ENCODE peak calls at places on chromosomes 2 and 18, in six cellular contexts. F is endodermal cell, P is DND-41, O is RWPE2, D is left lung, U is PC-3. X is an unnamed sample.

GRCh38 chr2:70103531-70104061 is 16.3 kb downstream of the PCBP1 start:
- DNase-seq in F (no peak), P (no peak), O (no peak), D (no peak), U (no peak), X (no peak)

GRCh38 chr18:7023581-7023980 is 94.0 kb downstream of the LAMA1 start:
- DNase-seq in F (no peak), P (no peak), O (no peak), D (no peak), U (no peak), X (no peak)

GRCh38 chr18:46477425-46478011 is 179.5 kb downstream of the LOXHD1 start:
- DNase-seq in F (peak; percentile 35), P (no peak), O (no peak), D (no peak), U (no peak), X (no peak)

GRCh38 chr18:45413180-45413836 is 202.0 kb upstream of the SLC14A2 start:
- DNase-seq in F (no peak), P (no peak), O (no peak), D (no peak), U (no peak), X (no peak)

GRCh38 chr2:151070253-151070652 is 191.4 kb downstream of the RBM43 start:
- DNase-seq in F (no peak), P (no peak), O (no peak), D (no peak), U (no peak), X (no peak)

GRCh38 chr2:172698041-172698863 is 37.4 kb upstream of the RAPGEF4 start:
- DNase-seq in F (no peak), P (no peak), O (no peak), D (no peak), U (peak; percentile 92), X (no peak)

GRCh38 chr2:177799531-177799930 is 273.0 kb downstream of the PDE11A start:
- DNase-seq in F (peak; percentile 65), P (peak; percentile 28), O (no peak), D (no peak), U (peak; percentile 48), X (no peak)

GRCh38 chr18:61502472-61502871 is 169.2 kb downstream of the CDH20 start:
- DNase-seq in F (peak; percentile 81), P (peak; percentile 40), O (no peak), D (no peak), U (peak; percentile 68), X (no peak)

GRCh38 chr2:144334551-144334950 is 185.4 kb downstream of the ZEB2 start:
- DNase-seq in F (no peak), P (no peak), O (no peak), D (no peak), U (no peak), X (no peak)

GRCh38 chr2:46002507-46002883 is 294.7 kb upstream of the EPAS1 start:
- DNase-seq in F (no peak), P (no peak), O (no peak), D (peak; percentile 49), U (peak; percentile 26), X (no peak)

GRCh38 chr2:155382781-155383180 is 684.3 kb downstream of the KCNJ3 start:
- DNase-seq in F (no peak), P (no peak), O (no peak), D (no peak), U (no peak), X (no peak)

GRCh38 chr2:224957540-224958465 is 84.5 kb downstream of the DOCK10 start:
- DNase-seq in F (no peak), P (no peak), O (no peak), D (no peak), U (no peak), X (no peak)

GRCh38 chr2:163155279-163155883 is 316.8 kb upstream of the KCNH7 start:
- DNase-seq in F (no peak), P (no peak), O (no peak), D (no peak), U (peak; percentile 67), X (no peak)

GRCh38 chr2:124112255-124112654 is 87.2 kb downstream of the CNTNAP5 start:
- DNase-seq in F (no peak), P (no peak), O (no peak), D (no peak), U (no peak), X (no peak)

GRCh38 chr2:233422050-233422639 is 67.9 kb downstream of the DGKD start:
- DNase-seq in F (no peak), P (peak; percentile 56), O (no peak), D (peak; percentile 90), U (peak; percentile 93), X (no peak)

GRCh38 chr2:120465012-120465700 is 119.2 kb downstream of the INHBB start:
- DNase-seq in F (no peak), P (no peak), O (no peak), D (no peak), U (no peak), X (no peak)

GRCh38 chr2:26768759-26769500 is 4.8 kb downstream of the SLC35F6 start:
- DNase-seq in F (no peak), P (no peak), O (no peak), D (peak; percentile 90), U (no peak), X (peak; percentile 97)

GRCh38 chr2:95334916-95335641 is 37.9 kb downstream of the KCNIP3 start:
- DNase-seq in F (no peak), P (no peak), O (no peak), D (no peak), U (no peak), X (no peak)

GRCh38 chr2:119371111-119371510 is 4.3 kb downstream of the DBI start:
- DNase-seq in F (peak; percentile 5), P (no peak), O (no peak), D (no peak), U (no peak), X (no peak)

GRCh38 chr18:70220628-70221027 is 15.1 kb upstream of the RTTN start:
- DNase-seq in F (no peak), P (no peak), O (no peak), D (no peak), U (no peak), X (no peak)

GRCh38 chr2:72115361-72116080 is 32.1 kb downstream of the CYP26B1 start:
- DNase-seq in F (peak; percentile 77), P (no peak), O (peak; percentile 97), D (no peak), U (peak; percentile 99), X (no peak)

GRCh38 chr18:77207540-77207939 is 42.1 kb upstream of the GALR1 start:
- DNase-seq in F (peak; percentile 73), P (peak; percentile 58), O (no peak), D (peak; percentile 49), U (peak; percentile 47), X (no peak)

GRCh38 chr18:71115261-71115660 is 826.4 kb downstream of the SOCS6 start:
- DNase-seq in F (no peak), P (no peak), O (no peak), D (no peak), U (peak; percentile 3), X (no peak)

GRCh38 chr2:159903404-159904126 is 105.6 kb upstream of the CD302 start:
- DNase-seq in F (no peak), P (peak; percentile 52), O (no peak), D (peak; percentile 46), U (no peak), X (peak; percentile 48)
- TF ChIP-seq CTCF in F (no peak), P (no peak), O (no peak), D (no peak), U (no peak), X (no peak)

GRCh38 chr2:239283961-239284801 is 116.6 kb downstream of the HDAC4 start:
- DNase-seq in F (peak; percentile 72), P (no peak), O (peak; percentile 59), D (peak; percentile 28), U (no peak), X (peak; percentile 43)
- TF ChIP-seq CTCF in F (peak; percentile 53), P (no peak), O (no peak), D (no peak), U (no peak), X (no peak)

DNA sequence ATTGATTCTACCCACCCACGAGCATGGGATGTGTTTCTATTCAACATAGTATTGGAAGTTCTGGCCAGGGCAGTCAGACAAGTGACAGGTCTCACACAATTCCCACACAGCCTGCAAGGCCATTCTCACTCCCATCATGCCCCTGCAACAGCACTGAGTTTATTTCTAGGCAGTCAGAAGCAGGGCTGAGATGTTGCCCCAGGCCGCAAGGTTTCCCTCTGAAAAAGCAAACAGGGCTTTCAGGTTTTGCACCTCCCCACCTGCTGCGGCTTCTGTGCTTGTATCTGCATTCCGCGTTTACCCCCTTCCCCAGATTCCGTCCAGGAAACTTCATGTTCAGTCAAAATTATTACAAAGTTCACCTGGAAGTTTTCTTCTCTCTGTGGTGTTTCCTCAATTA is 9.4 kb upstream of the TACR1 start:
- DNase-seq in F (no peak), P (no peak), O (no peak), D (no peak), U (peak; percentile 14), X (no peak)
- TF ChIP-seq CTCF in F (no peak), P (no peak), O (no peak), D (no peak), U (no peak), X (no peak)

GRCh38 chr2:25131253-25131566 is 37.2 kb downstream of the POMC start:
- DNase-seq in F (no peak), P (no peak), O (no peak), D (no peak), U (no peak), X (no peak)

GRCh38 chr2:25132296-25132630 is 36.1 kb downstream of the POMC start:
- DNase-seq in F (peak; percentile 77), P (no peak), O (no peak), D (no peak), U (no peak), X (no peak)

GRCh38 chr2:25131567-25132295 is 36.6 kb downstream of the POMC start:
- DNase-seq in F (peak; percentile 78), P (no peak), O (no peak), D (no peak), U (no peak), X (no peak)

GRCh38 chr2:25127631-25128030 is 40.7 kb downstream of the POMC start:
- DNase-seq in F (no peak), P (no peak), O (no peak), D (no peak), U (no peak), X (no peak)

DNA sequence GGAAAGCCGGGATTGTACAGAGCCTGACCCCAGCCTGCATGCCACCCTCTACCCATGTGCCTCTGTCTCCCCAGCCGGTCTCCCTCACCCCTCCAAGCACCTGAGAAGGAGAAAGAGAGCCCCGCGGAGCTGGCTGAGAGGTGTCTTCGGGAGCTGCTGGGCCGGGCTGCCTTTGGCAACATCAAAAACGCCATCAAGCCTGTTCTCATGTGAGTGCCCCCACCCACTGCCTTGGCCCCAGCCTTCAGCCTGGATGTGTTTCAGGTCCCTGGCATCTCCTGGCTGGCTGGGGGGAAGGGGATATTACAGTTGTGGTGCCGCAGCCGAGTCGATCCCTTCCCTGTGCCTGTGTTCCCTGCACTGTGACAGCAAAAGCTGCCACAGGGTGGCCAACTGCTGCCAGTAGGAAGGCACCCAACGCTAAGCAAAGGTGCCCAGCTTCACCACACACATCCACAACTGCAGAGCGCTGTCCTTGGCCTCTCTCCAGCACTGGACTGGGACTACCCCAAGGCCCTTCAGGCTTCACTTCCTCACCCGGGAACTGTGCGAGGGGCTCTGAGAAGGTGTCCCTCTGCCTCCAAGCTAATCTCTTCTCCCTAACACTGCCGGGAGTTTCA is 38.4 kb downstream of the POMC start:
- DNase-seq in F (no peak), P (no peak), O (no peak), D (no peak), U (no peak), X (no peak)
- TF ChIP-seq CTCF in F (peak; percentile 41), P (peak; percentile 16), O (no peak), D (no peak), U (no peak), X (no peak)

GRCh38 chr2:101808006-101808562 is 110.6 kb downstream of the MAP4K4 start:
- DNase-seq in F (peak; percentile 71), P (no peak), O (no peak), D (no peak), U (no peak), X (no peak)
- TF ChIP-seq CTCF in F (no peak), P (no peak), O (no peak), D (no peak), U (no peak), X (no peak)